ENCODE peak calls at places on chromosomes 11 and 22, in eight cellular contexts. A, R, Z, G, P, W, L and S are unnamed samples.

GRCh38 chr11:44848963-44849350 is 101.7 kb downstream of the TP53I11 start:
- DNase-seq in G (no peak), Z (no peak), P (no peak), A (no peak), W (no peak), L (no peak), R (no peak), S (no peak)

GRCh38 chr11:45432100-45432499 is 146.0 kb upstream of the SYT13 start:
- DNase-seq in Z (no peak), A (no peak), G (no peak), R (no peak), W (no peak), L (no peak), P (no peak), S (no peak)

GRCh38 chr11:109667719-109668118 is 245.7 kb downstream of the C11orf87 start:
- DNase-seq in W (no peak), G (no peak), L (no peak), Z (no peak), A (peak), P (no peak), R (no peak), S (no peak)

GRCh38 chr11:15793032-15793996 is 563.0 kb downstream of the SOX6 start:
- DNase-seq in Z (peak), L (no peak), W (peak), A (peak), P (peak), R (no peak), G (no peak), S (no peak)

GRCh38 chr22:28948404-28948803 is 65.0 kb downstream of the ZNRF3 start:
- DNase-seq in A (no peak), L (no peak), W (no peak), G (no peak), R (no peak), Z (no peak), P (no peak), S (no peak)

GRCh38 chr22:46845281-46846153 is 83.1 kb downstream of the TBC1D22A start:
- DNase-seq in L (peak), W (peak), Z (no peak), P (peak), G (no peak), A (peak), R (no peak), S (no peak)

GRCh38 chr11:100932474-100933100 is 197.0 kb downstream of the PGR start:
- DNase-seq in A (peak), L (no peak), Z (no peak), R (no peak), P (peak), G (no peak), W (no peak), S (peak)

GRCh38 chr11:58316142-58316541 is 42.7 kb downstream of the OR5B17 start:
- DNase-seq in A (peak), G (no peak), W (peak), P (peak), R (no peak), Z (no peak), L (no peak), S (no peak)

GRCh38 chr11:22734628-22735345 is 68.4 kb downstream of the GAS2 start:
- DNase-seq in W (no peak), P (no peak), A (peak), R (no peak), G (no peak), L (no peak), Z (no peak), S (no peak)

DNA sequence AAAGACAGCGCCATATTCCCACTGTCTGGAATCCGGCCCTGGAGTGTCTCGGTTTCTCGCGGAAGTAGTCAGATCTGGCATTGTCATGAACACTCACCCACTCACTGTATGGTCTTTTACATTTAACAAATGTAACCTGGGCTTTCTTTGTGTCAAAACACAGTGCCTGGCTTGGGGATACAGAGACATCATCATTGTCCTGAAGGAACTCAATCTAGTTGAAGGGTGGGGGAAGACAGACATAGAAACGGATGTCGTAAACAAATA is 1.3 kb upstream of the NECTIN1 start:
- DNase-seq in G (no peak), W (no peak), R (no peak), P (no peak), L (no peak), A (no peak), Z (no peak), S (no peak)
- H3K4me3 ChIP-seq in G (no peak), W (no peak), R (peak), P (no peak), L (peak), A (peak), Z (no peak), S (peak)

GRCh38 chr11:70755410-70756158 is 357.3 kb downstream of the CTTN start:
- DNase-seq in R (peak), A (peak), W (peak), G (peak), Z (no peak), L (peak), P (peak), S (peak)

GRCh38 chr11:70747285-70747684 is 349.0 kb downstream of the CTTN start:
- DNase-seq in R (no peak), L (no peak), A (no peak), P (no peak), Z (no peak), W (no peak), G (no peak), S (no peak)

GRCh38 chr11:70746351-70746750 is 348.0 kb downstream of the CTTN start:
- DNase-seq in R (no peak), A (no peak), W (no peak), Z (no peak), P (no peak), G (no peak), L (no peak), S (no peak)

GRCh38 chr11:70747889-70748288 is 349.6 kb downstream of the CTTN start:
- DNase-seq in A (no peak), P (no peak), W (no peak), Z (no peak), R (no peak), L (no peak), G (no peak), S (no peak)

DNA sequence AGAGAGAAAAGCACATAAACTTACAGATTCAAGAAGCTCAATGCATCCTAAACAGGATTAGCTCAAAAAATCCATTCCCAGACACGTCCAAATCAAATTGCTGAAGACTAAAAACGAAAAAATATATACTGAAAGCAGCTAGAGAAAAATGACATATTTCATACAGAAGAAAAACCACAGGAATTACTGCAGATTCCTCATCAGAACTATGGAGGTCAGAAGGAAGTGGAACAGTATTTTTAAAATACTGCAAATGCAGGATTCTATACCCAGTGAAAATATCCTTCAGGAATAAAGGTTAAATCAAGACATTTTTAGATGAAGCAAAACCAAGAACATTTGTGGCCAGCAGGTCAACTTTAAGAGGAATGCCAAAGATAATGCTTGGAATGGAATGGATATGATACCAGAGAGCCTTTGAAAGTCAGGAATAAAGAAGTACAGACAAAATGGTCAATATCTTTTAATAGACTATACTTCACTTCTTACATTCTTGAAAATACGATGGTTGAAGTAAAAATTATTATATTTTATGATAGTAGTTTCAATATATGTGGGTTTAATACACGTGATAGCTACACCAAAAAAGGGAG is 352.9 kb downstream of the CTTN start:
- DNase-seq in A (no peak), Z (no peak), L (no peak), P (no peak), R (no peak), W (no peak), G (no peak), S (no peak)
- TF ChIP-seq CTCF in A (no peak), Z (no peak), L (no peak), P (no peak), R (no peak), W (no peak), G (no peak), S (no peak)

GRCh38 chr22:49724893-49725489 is 102.7 kb downstream of the BRD1 start:
- DNase-seq in Z (no peak), L (no peak), P (peak), W (peak), A (peak), G (no peak), R (no peak), S (no peak)
- H3K4me3 ChIP-seq in Z (no peak), L (no peak), P (no peak), W (no peak), A (no peak), G (no peak), R (no peak), S (no peak)

DNA sequence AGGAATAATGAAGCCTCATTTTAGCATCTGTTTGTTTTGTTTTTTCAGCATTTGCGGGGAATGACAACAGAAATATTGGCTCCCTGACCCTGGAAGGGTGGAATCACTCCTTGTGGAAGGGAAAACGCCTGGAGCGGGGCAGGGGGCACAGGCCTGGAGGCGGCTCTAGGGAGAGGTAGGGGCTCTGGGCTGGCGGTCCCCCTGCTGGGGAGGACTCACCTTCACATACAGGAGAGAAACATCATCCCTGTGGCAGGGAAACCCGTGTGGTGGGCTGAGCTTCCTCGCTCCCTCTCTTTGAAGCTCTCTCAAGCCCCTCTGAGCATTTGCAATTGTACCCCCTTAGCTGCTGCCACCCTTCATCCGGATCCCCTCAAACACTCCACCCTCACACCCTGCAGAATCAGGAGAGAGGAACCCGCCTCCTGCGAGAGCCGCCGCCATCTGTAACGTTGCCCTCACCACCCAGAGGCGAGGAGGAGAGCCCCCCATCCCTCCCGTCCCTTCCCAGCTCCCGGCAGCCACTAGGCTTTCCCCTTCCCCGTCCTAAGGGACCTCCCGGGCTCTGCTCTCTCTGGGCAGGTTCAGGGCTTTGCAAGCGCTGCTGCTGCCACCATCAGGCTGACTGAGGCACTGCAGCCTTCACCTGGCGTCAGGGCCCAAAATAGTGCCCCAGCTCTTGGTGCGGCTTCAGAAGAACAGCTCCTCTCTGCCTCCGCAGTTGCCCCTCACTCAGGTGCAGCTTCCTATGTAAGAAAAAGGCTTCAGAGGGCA is 10.4 kb downstream of the KIRREL3 start:
- DNase-seq in A (peak), G (peak), R (peak), P (peak), W (peak), Z (no peak), L (peak), S (peak)
- TF ChIP-seq CTCF in A (peak), G (peak), R (peak), P (peak), W (peak), Z (peak), L (peak), S (peak)

GRCh38 chr11:102451041-102451692 is 1.4 kb downstream of the TMEM123 start:
- DNase-seq in G (no peak), W (no peak), A (no peak), R (no peak), Z (no peak), P (peak), L (no peak), S (no peak)
- H3K4me3 ChIP-seq in G (peak), W (peak), A (peak), R (peak), Z (peak), P (peak), L (peak), S (peak)

GRCh38 chr22:31177420-31178162 is 17.6 kb downstream of the RNF185 start:
- DNase-seq in L (no peak), P (no peak), R (no peak), G (peak), A (peak), W (peak), Z (peak), S (peak)

GRCh38 chr22:31178859-31179258 is 18.9 kb downstream of the RNF185 start:
- DNase-seq in P (no peak), Z (no peak), R (no peak), G (no peak), W (no peak), L (no peak), A (no peak), S (no peak)

GRCh38 chr22:31176923-31177322 is 16.9 kb downstream of the RNF185 start:
- DNase-seq in L (no peak), R (no peak), Z (no peak), A (no peak), W (no peak), P (no peak), G (no peak), S (no peak)

GRCh38 chr22:31170971-31171370 is 11.0 kb downstream of the RNF185 start:
- DNase-seq in Z (no peak), P (no peak), W (no peak), L (no peak), R (no peak), A (no peak), G (no peak), S (no peak)

DNA sequence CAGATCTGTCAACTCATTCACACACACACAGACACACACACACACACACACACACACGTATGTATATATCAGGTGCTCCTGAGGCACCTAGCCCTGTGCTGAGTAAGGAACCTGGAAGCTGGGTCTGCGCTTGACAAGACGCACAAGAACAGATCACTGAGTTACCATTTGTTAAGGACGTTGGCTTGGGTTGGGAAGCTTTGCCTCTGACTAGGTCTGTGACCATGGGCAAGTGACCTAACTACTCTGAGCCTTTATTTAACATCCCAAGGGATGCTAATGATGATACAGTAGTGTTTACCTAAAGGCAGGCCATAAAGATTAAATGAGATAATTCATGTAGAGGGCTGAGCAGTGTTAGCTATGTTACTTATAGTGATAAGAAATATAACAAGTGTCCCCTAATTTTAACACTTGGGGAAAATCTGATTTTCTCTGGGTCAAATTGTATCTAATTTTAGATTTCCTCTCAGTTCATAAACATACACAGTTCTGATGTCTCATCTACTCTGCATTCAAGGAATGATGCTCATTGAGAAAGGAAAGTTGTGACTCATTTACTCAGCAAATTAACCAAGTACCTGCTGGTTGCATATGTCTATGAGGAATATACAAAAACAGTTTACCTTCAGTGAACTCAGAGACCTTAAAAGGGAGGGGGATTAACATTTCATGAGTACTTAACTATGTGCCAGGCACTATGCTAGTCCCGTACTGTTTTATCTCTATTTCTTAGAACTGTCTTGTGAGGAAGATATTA is 13.6 kb downstream of the RNF185 start:
- DNase-seq in W (peak), A (peak), P (peak), G (peak), Z (peak), R (peak), L (no peak), S (no peak)
- TF ChIP-seq CTCF in W (no peak), A (no peak), P (no peak), G (no peak), Z (no peak), R (no peak), L (no peak), S (no peak)